ENCODE peak calls at places on chromosomes 1 and 21, in seven cellular contexts. C is uterus, I is tibial nerve, G is spleen, N is right lobe of liver, M is adrenal gland, T is GM12878. S is an unnamed sample.

GRCh38 chr1:53512807-53513755 is 53.9 kb downstream of the DMRTB1 start:
- DNase-seq in N (no peak), I (no peak), M (no peak), G (no peak), C (no peak), T (no peak), S (no peak)

GRCh38 chr1:180842890-180843289 is 69.8 kb upstream of the KIAA1614 start:
- DNase-seq in T (no peak), C (no peak), N (no peak), M (no peak), G (no peak), I (no peak), S (no peak)

GRCh38 chr1:178091986-178092745 is 1.7 kb upstream of the RASAL2 start:
- DNase-seq in T (no peak), C (no peak), N (no peak), M (no peak), I (no peak), G (no peak), S (no peak)

GRCh38 chr1:80982831-80983230 is 817.9 kb upstream of the ADGRL2 start:
- DNase-seq in N (no peak), M (no peak), C (no peak), I (no peak), G (no peak), T (no peak), S (no peak)

GRCh38 chr21:33402011-33402979 is 918 bp upstream of the IFNGR2 start:
- DNase-seq in G (peak), N (peak), C (peak), M (peak), T (no peak), I (peak), S (peak)

GRCh38 chr1:205095422-205095821 is 11.2 kb upstream of the TMEM81 start:
- DNase-seq in I (no peak), N (no peak), M (no peak), G (no peak), C (no peak), T (no peak), S (no peak)

GRCh38 chr1:200257235-200257634 is 152.6 kb downstream of the ZNF281 start:
- DNase-seq in T (no peak), G (no peak), C (no peak), M (no peak), N (no peak), I (no peak), S (no peak)

GRCh38 chr1:165854101-165854845 is 26.9 kb downstream of the UCK2 start:
- DNase-seq in N (no peak), G (no peak), T (no peak), M (no peak), C (no peak), I (no peak), S (no peak)

GRCh38 chr1:221247050-221247449 is 367.8 kb downstream of the HLX start:
- DNase-seq in I (no peak), G (no peak), N (no peak), C (no peak), M (no peak), T (no peak), S (no peak)

GRCh38 chr1:160078392-160079195 is 2.7 kb upstream of the KCNJ9 start:
- DNase-seq in C (no peak), I (no peak), N (peak), M (peak), T (no peak), G (peak), S (peak)

GRCh38 chr1:177862916-177863315 is 106.9 kb downstream of the SEC16B start:
- DNase-seq in T (no peak), C (no peak), I (no peak), G (no peak), N (no peak), M (no peak), S (no peak)

GRCh38 chr1:118300808-118301207 is 115.8 kb upstream of the SPAG17 start:
- DNase-seq in I (no peak), C (no peak), T (no peak), G (no peak), M (no peak), N (no peak), S (no peak)

GRCh38 chr1:224727851-224728250 is 111.7 kb downstream of the CNIH3 start:
- DNase-seq in N (no peak), T (no peak), M (no peak), C (no peak), G (no peak), I (no peak), S (no peak)

GRCh38 chr1:218459878-218460277 is 114.7 kb downstream of the TGFB2 start:
- DNase-seq in I (no peak), C (no peak), M (peak), N (no peak), T (no peak), G (no peak), S (no peak)

GRCh38 chr1:205774277-205775014 is 836 bp downstream of the RAB29 start:
- DNase-seq in I (no peak), C (peak), M (no peak), N (no peak), T (peak), G (peak), S (peak)

DNA sequence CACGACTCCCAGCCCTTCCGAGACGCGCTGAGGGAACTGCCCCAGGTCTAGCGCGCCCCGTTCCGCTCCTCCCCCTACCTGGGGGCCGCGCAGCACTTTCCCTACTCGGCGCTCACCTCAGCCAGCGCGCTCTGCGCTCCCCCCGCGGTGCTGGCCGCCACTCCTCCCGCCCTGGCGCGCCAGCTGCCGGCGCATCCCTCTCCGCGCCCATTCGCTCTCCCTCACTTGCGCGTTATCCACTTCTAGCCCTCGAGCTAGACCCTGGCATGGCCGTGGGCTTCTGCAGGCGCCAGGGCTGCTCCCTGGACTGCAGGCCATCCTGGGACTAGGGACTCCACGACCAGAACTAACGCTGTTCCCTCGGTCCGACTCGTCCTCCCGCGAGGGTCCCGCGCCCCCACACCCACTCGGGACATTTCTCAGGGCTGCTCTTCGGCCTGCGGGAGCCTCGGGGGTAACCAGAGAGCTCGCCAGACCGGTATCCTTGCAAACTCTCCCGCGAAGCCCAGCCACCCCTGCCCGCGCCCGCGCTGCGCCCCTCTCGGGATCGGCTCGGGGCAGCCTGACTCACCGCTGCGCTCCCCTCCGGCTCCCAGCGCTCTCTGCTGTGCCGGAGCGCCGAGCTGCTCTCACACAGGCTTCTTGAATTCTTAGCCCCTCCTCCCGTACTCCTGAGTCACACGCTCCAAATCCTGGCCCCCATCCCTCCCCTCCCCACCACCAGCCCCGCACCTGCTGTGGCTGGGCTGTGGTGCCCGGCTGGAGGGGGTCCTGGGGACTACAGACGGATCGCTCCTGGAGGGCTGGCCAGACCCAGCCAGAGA is at the start of gene NGF:
- DNase-seq in G (no peak), C (peak), I (no peak), N (no peak), T (no peak), M (no peak), S (no peak)
- TF ChIP-seq POLR2A in G (no peak), C (peak), I (peak), N (no peak), T (no peak), M (no peak), S (no peak)

GRCh38 chr21:19322360-19322759 is 918.8 kb upstream of the TMPRSS15 start:
- DNase-seq in G (no peak), M (no peak), I (no peak), N (no peak), T (no peak), C (no peak), S (no peak)
- TF ChIP-seq CTCF in G (no peak), M (no peak), I (no peak), N (no peak), T (no peak), C (no peak), S (no peak)

GRCh38 chr21:31728191-31728590 is 3.7 kb downstream of the SCAF4 start:
- DNase-seq in G (no peak), C (no peak), I (no peak), T (no peak), M (no peak), N (no peak), S (no peak)
- H3K4me3 ChIP-seq in G (no peak), C (no peak), I (no peak), T (peak), M (no peak), N (no peak), S (no peak)

DNA sequence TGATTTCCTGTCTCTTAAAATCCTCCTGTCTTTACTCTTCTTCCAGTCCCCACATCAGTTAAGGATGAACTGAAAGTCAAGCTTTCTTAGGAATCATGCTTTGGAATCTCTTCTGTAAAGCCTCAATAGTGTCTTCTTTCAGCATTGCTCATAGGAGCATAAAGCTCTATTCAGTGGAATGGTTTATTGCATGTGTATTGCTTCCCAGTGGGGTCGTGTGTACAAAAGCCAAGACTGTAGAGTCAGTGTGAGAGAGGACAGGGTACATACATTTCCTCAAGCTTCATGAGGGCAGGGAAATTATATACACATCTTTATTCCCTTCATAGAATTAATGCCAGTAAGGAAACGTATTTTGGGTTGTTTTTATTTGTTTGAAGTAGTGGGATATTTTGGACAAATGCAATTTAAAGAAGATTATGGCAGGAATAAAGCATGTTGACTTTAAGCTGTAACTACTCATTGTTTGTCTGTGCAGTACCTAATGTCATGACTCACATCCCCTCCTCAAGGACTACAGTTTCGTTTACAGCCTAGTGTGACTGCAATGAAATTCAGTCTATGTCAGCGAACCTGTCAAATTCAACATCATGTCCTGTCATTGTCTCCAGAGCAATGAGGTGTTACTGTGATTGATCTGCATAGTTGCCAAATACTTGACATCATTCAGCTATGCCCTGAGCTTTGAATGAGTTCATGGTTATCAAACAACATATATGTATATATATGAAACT is 2164.2 kb downstream of the NCAM2 start:
- DNase-seq in I (no peak), C (no peak), N (no peak), M (no peak), G (no peak), T (no peak), S (no peak)
- TF ChIP-seq POLR2A in I (no peak), C (no peak), N (no peak), M (no peak), G (no peak), T (no peak), S (no peak)